ENCODE peak calls at places on chromosome 18, in nine cellular contexts. H is HCT116, Q is lower leg skin, D is stomach, A is uterus, R is spleen, T is transverse colon, X is GM12891, M is body of pancreas. O is an unnamed sample.

GRCh38 chr18:136433-136832 is 21.9 kb upstream of the USP14 start:
- DNase-seq in D (no peak), H (no peak), A (no peak), Q (no peak), X (no peak), R (no peak), T (peak), M (no peak), O (no peak)

GRCh38 chr18:27184115-27185024 is 738 bp downstream of the CHST9 start:
- DNase-seq in A (no peak), X (no peak), M (peak), D (no peak), R (peak), H (no peak), Q (no peak), T (no peak), O (no peak)

GRCh38 chr18:46578987-46579386 is 78.0 kb downstream of the LOXHD1 start:
- DNase-seq in X (no peak), Q (peak), M (no peak), D (no peak), A (no peak), R (no peak), H (no peak), T (no peak), O (no peak)

GRCh38 chr18:57589162-57589561 is 2.7 kb upstream of the FECH start:
- DNase-seq in T (no peak), R (no peak), A (no peak), M (no peak), Q (no peak), H (no peak), D (no peak), X (no peak), O (no peak)

GRCh38 chr18:61988100-61988499 is 95.3 kb upstream of the RNF152 start:
- DNase-seq in H (no peak), X (no peak), R (no peak), Q (no peak), A (no peak), D (no peak), M (no peak), T (no peak), O (no peak)

GRCh38 chr18:33578371-33579146 is 540 bp downstream of the ASXL3 start:
- DNase-seq in T (peak), R (peak), X (peak), Q (peak), H (no peak), D (peak), A (peak), M (peak), O (peak)

GRCh38 chr18:490624-491023 is 9.9 kb downstream of the COLEC12 start:
- DNase-seq in M (no peak), X (no peak), A (no peak), H (no peak), Q (no peak), R (no peak), T (no peak), D (no peak), O (no peak)

GRCh38 chr18:4251873-4252272 is 203.2 kb downstream of the DLGAP1 start:
- DNase-seq in Q (no peak), X (no peak), R (no peak), A (no peak), M (no peak), T (no peak), D (no peak), H (no peak), O (no peak)

GRCh38 chr18:65942854-65943253 is 192.0 kb downstream of the CDH7 start:
- DNase-seq in M (no peak), H (no peak), Q (no peak), X (no peak), A (no peak), T (no peak), R (no peak), D (no peak), O (no peak)

GRCh38 chr18:77478619-77479018 is 229.0 kb downstream of the GALR1 start:
- DNase-seq in Q (peak), M (peak), X (no peak), D (no peak), H (no peak), T (peak), R (no peak), A (peak), O (peak)

GRCh38 chr18:73235921-73236320 is 368.1 kb upstream of the NETO1 start:
- DNase-seq in X (no peak), T (no peak), R (no peak), A (no peak), H (no peak), D (no peak), M (no peak), Q (no peak), O (no peak)

GRCh38 chr18:58405107-58405898 is 223.6 kb downstream of the ALPK2 start:
- DNase-seq in D (no peak), A (no peak), M (no peak), Q (no peak), T (no peak), H (no peak), R (no peak), X (no peak), O (no peak)

GRCh38 chr18:65352183-65352582 is 398.6 kb upstream of the CDH7 start:
- DNase-seq in D (no peak), M (no peak), A (no peak), Q (no peak), X (no peak), R (no peak), T (no peak), H (no peak), O (no peak)

DNA sequence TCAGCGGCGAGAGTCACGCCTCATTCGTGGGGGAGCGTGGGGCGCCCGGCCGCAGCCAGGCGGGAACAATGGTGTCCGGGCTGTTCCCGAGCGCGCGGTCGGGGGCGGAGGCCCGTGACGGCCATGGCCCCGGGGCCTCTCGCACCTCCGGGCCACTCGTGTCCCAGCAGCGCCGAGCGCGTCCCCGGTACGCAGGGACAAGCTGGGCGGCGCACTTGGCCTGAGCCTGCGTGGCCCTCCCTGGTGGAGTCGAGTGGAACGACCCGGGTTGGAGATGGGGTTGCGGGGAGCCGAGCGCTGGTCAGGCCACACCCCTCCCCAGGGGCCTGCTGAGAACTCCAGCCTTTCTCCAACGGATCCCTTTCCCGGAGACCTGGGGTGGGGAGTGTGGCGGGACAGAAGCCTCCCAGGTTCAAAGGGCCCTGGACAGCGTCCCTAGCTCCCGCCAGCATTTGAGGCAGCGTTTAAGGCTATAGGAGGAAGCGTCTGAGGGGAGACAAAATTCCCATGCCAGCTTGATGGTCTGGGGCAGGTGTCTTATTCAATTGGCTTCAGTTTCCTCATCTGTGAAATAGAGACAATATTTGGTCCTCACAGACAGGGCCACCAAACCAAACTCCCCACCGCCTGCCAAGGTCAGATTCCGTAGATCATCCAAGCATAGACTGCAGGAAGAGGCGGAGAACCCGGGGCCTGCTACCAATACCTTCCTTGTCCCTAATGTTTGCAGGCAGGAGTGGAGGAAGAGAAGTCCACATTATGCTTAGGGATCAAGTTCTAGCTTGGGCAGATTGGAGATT is 545 bp downstream of the CNDP2 start:
- DNase-seq in X (no peak), H (peak), D (peak), A (peak), T (peak), Q (peak), R (no peak), M (peak), O (peak)
- TF ChIP-seq POLR2A in X (no peak), H (no peak), D (no peak), A (no peak), T (no peak), Q (no peak), R (no peak), M (no peak), O (peak)

GRCh38 chr18:22168360-22168921 is 948 bp upstream of the GATA6 start:
- DNase-seq in X (no peak), T (peak), H (no peak), M (peak), A (peak), D (peak), R (no peak), Q (peak), O (no peak)

GRCh38 chr18:22166070-22166972 is 3.1 kb upstream of the GATA6 start:
- DNase-seq in D (peak), X (no peak), A (peak), M (peak), Q (peak), H (no peak), T (peak), R (peak), O (peak)

GRCh38 chr18:22169011-22169888 is at the start of gene GATA6:
- DNase-seq in M (peak), H (peak), R (peak), X (peak), D (peak), Q (peak), T (peak), A (peak), O (peak)

GRCh38 chr18:22167091-22167470 is 2.3 kb upstream of the GATA6 start:
- DNase-seq in T (no peak), R (no peak), H (no peak), Q (peak), D (no peak), M (peak), A (no peak), X (no peak), O (no peak)

GRCh38 chr18:22167471-22168151 is 1.8 kb upstream of the GATA6 start:
- DNase-seq in D (no peak), R (no peak), H (no peak), Q (peak), M (peak), X (no peak), A (peak), T (peak), O (no peak)
- TF ChIP-seq POLR2A in D (no peak), R (no peak), H (no peak), Q (no peak), M (peak), X (no peak), A (no peak), T (peak), O (no peak)

DNA sequence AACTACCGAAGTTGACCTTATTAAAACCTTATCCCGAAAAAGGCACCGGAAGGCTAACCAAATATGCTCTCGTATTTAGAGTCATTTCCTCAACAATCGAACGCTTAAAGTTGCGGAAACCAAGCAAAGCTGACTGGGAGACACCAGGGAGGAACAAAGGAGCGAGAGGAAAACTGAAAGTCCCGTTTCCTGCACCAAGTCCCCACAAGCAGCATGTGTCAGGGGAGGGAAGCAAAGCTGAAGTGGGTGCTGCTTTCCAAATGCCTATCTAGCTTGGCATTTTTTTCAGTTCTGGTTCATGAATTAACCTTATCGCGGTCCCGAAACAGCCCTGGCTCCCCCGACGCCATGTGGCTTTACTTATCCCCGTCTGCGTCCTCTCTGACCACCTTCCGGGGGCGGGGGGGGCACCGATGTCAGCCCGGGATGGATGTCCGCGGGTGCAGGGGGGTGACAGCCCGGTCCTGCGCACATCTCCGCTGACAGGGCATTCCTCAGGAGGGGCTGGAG is 44.1 kb downstream of the ZNF516 start:
- DNase-seq in X (no peak), T (peak), A (no peak), D (no peak), H (no peak), Q (peak), R (peak), M (no peak), O (peak)
- TF ChIP-seq POLR2A in X (peak), T (no peak), A (no peak), D (no peak), H (no peak), Q (no peak), R (no peak), M (peak), O (no peak)

DNA sequence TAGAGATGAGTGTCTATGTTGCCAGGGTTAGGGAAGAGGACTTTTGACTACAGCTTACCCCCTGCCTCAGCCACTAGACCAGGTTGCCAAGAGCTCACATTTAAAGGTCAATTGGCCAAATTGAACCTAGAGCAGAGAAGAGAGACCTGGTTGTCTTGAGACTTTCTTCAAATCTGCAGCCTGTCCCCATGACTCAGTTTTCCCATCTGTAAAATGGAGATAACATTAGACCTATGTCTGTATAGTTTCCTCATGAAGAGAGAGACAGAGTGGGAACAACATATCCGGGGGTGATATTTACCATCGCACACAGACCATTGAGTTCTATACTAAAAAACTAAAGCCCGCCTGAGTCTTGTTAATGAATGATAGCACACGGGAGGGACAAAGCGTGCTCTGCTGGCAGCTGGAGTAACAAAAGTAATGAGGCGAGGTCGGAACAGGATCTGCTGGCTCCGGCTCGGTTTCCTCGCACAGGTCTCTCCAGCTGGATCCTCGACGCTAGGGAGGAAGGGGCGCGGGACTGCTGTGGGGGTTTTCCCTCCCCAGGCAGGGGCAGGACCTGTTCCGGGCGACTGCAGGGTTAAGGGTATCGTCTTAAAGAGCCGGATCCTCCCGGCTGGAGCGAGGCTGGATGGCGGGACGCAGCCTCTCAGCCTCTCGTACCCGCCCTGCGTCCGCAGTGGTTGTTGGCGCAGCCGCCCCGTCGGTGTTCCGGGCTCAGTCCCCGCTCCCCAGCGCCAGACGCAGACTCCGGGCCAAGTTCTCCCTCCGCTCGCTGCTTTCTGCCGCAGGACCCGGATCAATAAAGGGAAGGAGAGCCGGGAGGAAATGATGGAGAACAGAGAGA is 1.4 kb upstream of the LIPG start:
- DNase-seq in M (peak), A (no peak), X (no peak), H (no peak), T (peak), D (no peak), R (no peak), Q (peak), O (peak)
- TF ChIP-seq POLR2A in M (no peak), A (no peak), X (no peak), H (no peak), T (peak), D (no peak), R (no peak), Q (no peak), O (no peak)

GRCh38 chr18:2978626-2979025 is 34.3 kb downstream of the LPIN2 start:
- DNase-seq in R (no peak), M (no peak), A (no peak), X (no peak), T (no peak), Q (no peak), D (no peak), H (no peak), O (no peak)
- TF ChIP-seq POLR2A in R (no peak), M (no peak), A (no peak), X (no peak), T (no peak), Q (no peak), D (no peak), H (no peak), O (no peak)

GRCh38 chr18:25229080-25229479 is 122.9 kb downstream of the ZNF521 start:
- DNase-seq in A (peak), X (no peak), Q (no peak), D (no peak), M (no peak), H (no peak), T (no peak), R (no peak), O (peak)
- TF ChIP-seq POLR2A in A (no peak), X (no peak), Q (no peak), D (no peak), M (no peak), H (no peak), T (no peak), R (no peak), O (no peak)

DNA sequence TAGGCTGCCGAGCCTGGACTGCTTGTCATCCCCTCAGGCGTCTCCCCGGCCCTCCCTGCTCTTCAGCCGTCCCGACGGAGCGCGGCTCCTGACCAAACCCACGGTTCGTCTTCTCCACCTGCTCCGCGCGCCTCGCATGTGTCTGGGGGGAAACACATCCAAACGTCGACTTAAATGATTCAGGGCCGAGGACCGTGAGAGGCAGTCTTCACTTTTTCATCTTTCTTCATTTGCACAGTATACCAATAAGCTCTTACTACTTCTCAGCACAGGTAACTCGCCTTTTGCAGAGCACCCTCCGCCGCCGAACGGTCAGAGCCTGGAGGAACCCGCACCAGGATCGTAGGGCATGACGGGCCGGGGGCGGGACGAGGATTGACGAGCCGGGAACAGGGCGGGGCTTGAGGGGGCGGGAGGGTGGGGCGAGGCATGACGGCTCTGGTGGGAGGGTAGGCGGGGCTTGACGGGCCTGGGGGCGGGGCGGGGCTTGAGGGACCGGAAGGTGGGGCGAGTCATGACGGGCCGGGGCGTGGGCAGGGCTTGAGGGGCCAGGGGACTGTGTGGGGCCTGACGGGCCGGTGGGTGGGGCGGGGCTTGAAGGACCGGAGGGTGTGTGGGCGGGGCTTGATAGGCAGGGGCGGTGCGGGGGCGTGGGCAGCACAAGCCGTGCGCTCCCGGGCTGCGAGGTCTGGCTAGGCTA is at the start of gene SEH1L:
- DNase-seq in A (peak), X (peak), Q (peak), M (peak), T (peak), R (peak), H (peak), D (peak), O (peak)
- TF ChIP-seq POLR2A in A (peak), X (no peak), Q (no peak), M (peak), T (peak), R (no peak), H (peak), D (no peak), O (peak)

GRCh38 chr18:30652377-30652776 is 390.2 kb downstream of the DSC3 start:
- DNase-seq in M (no peak), D (no peak), R (no peak), A (no peak), T (no peak), H (no peak), X (no peak), Q (no peak), O (no peak)

DNA sequence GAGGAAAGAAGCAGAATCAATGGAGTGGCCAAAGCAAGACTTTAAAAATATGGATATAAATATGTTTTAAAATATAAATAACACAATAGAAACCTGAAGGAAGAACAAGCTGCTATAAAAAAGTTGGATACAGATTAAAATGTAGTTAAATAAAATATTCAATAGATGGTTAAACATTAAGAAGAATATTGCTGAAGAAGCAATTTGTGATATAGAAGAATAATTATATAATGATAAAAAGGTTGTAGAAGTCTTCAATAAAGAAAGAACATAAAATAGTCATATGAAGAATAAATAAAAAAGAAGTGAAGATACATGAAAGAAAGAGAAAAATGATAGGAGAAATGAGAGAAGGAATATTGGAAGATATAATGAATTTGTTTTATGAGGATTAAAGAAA is 392.0 kb downstream of the DSC3 start:
- DNase-seq in D (no peak), X (no peak), R (no peak), M (no peak), T (no peak), Q (no peak), A (no peak), H (no peak), O (no peak)
- TF ChIP-seq POLR2A in D (no peak), X (no peak), R (no peak), M (no peak), T (no peak), Q (no peak), A (no peak), H (no peak), O (no peak)

GRCh38 chr18:36811430-36811829 is 17.4 kb downstream of the TPGS2 start:
- DNase-seq in R (no peak), M (no peak), A (no peak), T (no peak), H (no peak), Q (no peak), D (no peak), X (no peak), O (no peak)
- TF ChIP-seq POLR2A in R (no peak), M (no peak), A (no peak), T (no peak), H (no peak), Q (no peak), D (no peak), X (no peak), O (no peak)

GRCh38 chr18:79898952-79899608 is 52.4 kb downstream of the SLC66A2 start:
- DNase-seq in A (no peak), X (no peak), T (peak), H (no peak), M (no peak), D (no peak), Q (peak), R (peak), O (no peak)
- TF ChIP-seq POLR2A in A (no peak), X (no peak), T (no peak), H (no peak), M (no peak), D (no peak), Q (no peak), R (no peak), O (no peak)